ENCODE peak calls at places on chromosomes 6 and 20, in five cellular contexts. Q, I, F, V and T are unnamed samples.

GRCh38 chr6:155038104-155038503 is 43.0 kb downstream of the TIAM2 start:
- DNase-seq in F (no peak), V (no peak), I (no peak), Q (no peak), T (no peak)

GRCh38 chr6:138103876-138104275 is 3.3 kb downstream of the PERP start:
- DNase-seq in V (no peak), Q (no peak), F (no peak), I (no peak), T (no peak)

GRCh38 chr20:46021361-46022359 is 7.4 kb upstream of the SLC12A5 start:
- DNase-seq in Q (no peak), I (peak), F (peak), V (no peak), T (peak)

GRCh38 chr20:47971321-47971781 is 186.1 kb upstream of the SULF2 start:
- DNase-seq in I (no peak), Q (no peak), F (no peak), V (no peak), T (no peak)

GRCh38 chr6:107114872-107115694 is at the start of gene BEND3:
- DNase-seq in F (peak), V (no peak), I (peak), Q (no peak), T (peak)

GRCh38 chr6:25312034-25312620 is 33.0 kb downstream of the CARMIL1 start:
- DNase-seq in I (no peak), F (no peak), V (peak), Q (no peak), T (peak)

GRCh38 chr20:20780127-20780822 is 67.8 kb upstream of the RALGAPA2 start:
- DNase-seq in F (no peak), V (peak), Q (peak), I (no peak), T (peak)

GRCh38 chr20:36483919-36484808 is 57.2 kb upstream of the MYL9 start:
- DNase-seq in V (peak), Q (no peak), I (no peak), F (no peak), T (no peak)

GRCh38 chr6:139920027-139920851 is 545.8 kb upstream of the CITED2 start:
- DNase-seq in I (no peak), V (no peak), F (no peak), Q (no peak), T (no peak)

GRCh38 chr20:23206995-23207394 is 120.9 kb upstream of the CD93 start:
- DNase-seq in F (no peak), V (no peak), I (no peak), Q (no peak), T (no peak)

GRCh38 chr6:137881522-137881886 is 14.4 kb downstream of the TNFAIP3 start:
- DNase-seq in V (peak), Q (no peak), F (no peak), I (no peak), T (no peak)

GRCh38 chr20:50434653-50435396 is 75.4 kb upstream of the PTPN1 start:
- DNase-seq in Q (no peak), I (no peak), F (no peak), V (peak), T (no peak)

GRCh38 chr6:5511924-5512323 is 250.6 kb downstream of the FARS2 start:
- DNase-seq in F (no peak), V (peak), I (no peak), Q (no peak), T (no peak)

GRCh38 chr6:141989706-141989959 is 143.1 kb upstream of the GJE1 start:
- DNase-seq in Q (no peak), V (no peak), F (no peak), I (no peak), T (no peak)

GRCh38 chr6:41894366-41895299 is 542 bp downstream of the USP49 start:
- DNase-seq in Q (peak), I (no peak), F (no peak), V (peak), T (peak)

GRCh38 chr6:113358063-113358583 is 499.0 kb upstream of the MARCKS start:
- DNase-seq in V (no peak), I (no peak), F (no peak), Q (no peak), T (no peak)

GRCh38 chr6:71388846-71389543 is 100.4 kb downstream of the OGFRL1 start:
- DNase-seq in I (no peak), F (no peak), Q (no peak), V (no peak), T (no peak)

GRCh38 chr6:88722691-88723090 is 240.7 kb downstream of the RNGTT start:
- DNase-seq in F (no peak), Q (no peak), I (no peak), V (no peak), T (no peak)

GRCh38 chr6:14732845-14733757 is 512.8 kb upstream of the JARID2 start:
- DNase-seq in Q (peak), F (peak), V (peak), I (no peak), T (peak)

GRCh38 chr6:46948699-46949098 is 27.0 kb upstream of the ADGRF5 start:
- DNase-seq in F (no peak), V (peak), Q (no peak), I (no peak), T (peak)

GRCh38 chr20:34269996-34270627 is 28.9 kb downstream of the ASIP start:
- DNase-seq in I (no peak), V (peak), F (no peak), Q (no peak), T (no peak)

GRCh38 chr6:5653801-5654200 is 352.9 kb downstream of the NRN1 start:
- DNase-seq in F (no peak), I (no peak), Q (no peak), V (no peak), T (no peak)

GRCh38 chr6:158233214-158233795 is 65.2 kb downstream of the GTF2H5 start:
- DNase-seq in F (no peak), V (no peak), I (peak), Q (no peak), T (no peak)

GRCh38 chr6:7979831-7980230 is 69.2 kb upstream of the TXNDC5 start:
- DNase-seq in Q (no peak), I (no peak), F (no peak), V (no peak), T (no peak)

GRCh38 chr6:113858067-113858604 is 991 bp downstream of the MARCKS start:
- DNase-seq in V (peak), I (no peak), F (no peak), Q (peak), T (peak)

GRCh38 chr20:37343212-37343993 is 2.5 kb upstream of the SRC start:
- DNase-seq in F (no peak), V (no peak), I (no peak), Q (no peak), T (no peak)

GRCh38 chr6:83429857-83430605 is 820 bp downstream of the ME1 start:
- DNase-seq in I (no peak), F (no peak), Q (peak), V (peak), T (peak)